ENCODE peak calls at places on chromosomes 1 and 21, in nine cellular contexts. T is transverse colon; H is amygdala; I is NCI-H2081; K is activated gamma-delta T cell; O is BJ; U is stimulated activated CD4-positive, alpha-beta T cell treated with anti-CD3 and anti-CD28 coated beads, Interleukin-4, amount 100 ng/mL, for 48 hours; C is HCT116; A is ELR. M is an unnamed sample.
A peak's percentile ranks its signal among the peaks of the same experiment; 100 is the strongest.

GRCh38 chr1:233440952-233441401 is 113.5 kb downstream of the MAP3K21 start:
- DNase-seq in T (no peak), H (no peak), I (peak; percentile 84), K (no peak), O (no peak), U (no peak), C (peak; percentile 71), A (peak; percentile 65), M (no peak)

GRCh38 chr1:19468397-19468956 is 16.9 kb downstream of the CAPZB start:
- DNase-seq in T (peak; percentile 93), H (no peak), I (no peak), K (peak; percentile 25), O (no peak), U (peak; percentile 55), C (no peak), A (peak; percentile 64), M (no peak)

GRCh38 chr1:111911036-111911435 is 78.4 kb downstream of the KCND3 start:
- DNase-seq in T (no peak), H (no peak), I (no peak), K (no peak), O (no peak), U (no peak), C (no peak), A (no peak), M (no peak)

GRCh38 chr1:87778896-87779295 is 450.2 kb downstream of the LMO4 start:
- DNase-seq in T (no peak), H (no peak), I (no peak), K (no peak), O (no peak), U (no peak), C (no peak), A (no peak), M (no peak)

GRCh38 chr1:165350861-165351260 is 5.7 kb downstream of the LMX1A start:
- DNase-seq in T (no peak), H (no peak), I (no peak), K (no peak), O (no peak), U (no peak), C (no peak), A (no peak), M (no peak)

GRCh38 chr1:39358491-39358890 is 132.9 kb upstream of the BMP8A start:
- DNase-seq in T (no peak), H (no peak), I (no peak), K (no peak), O (no peak), U (no peak), C (no peak), A (no peak), M (no peak)

GRCh38 chr1:186662752-186663151 is 17.5 kb downstream of the PTGS2 start:
- DNase-seq in T (no peak), H (no peak), I (no peak), K (no peak), O (no peak), U (no peak), C (no peak), A (peak; percentile 60), M (no peak)

GRCh38 chr1:15523104-15523921 is 702 bp downstream of the CASP9 start:
- DNase-seq in T (no peak), H (no peak), I (no peak), K (no peak), O (no peak), U (no peak), C (no peak), A (no peak), M (no peak)

GRCh38 chr1:215807218-215807617 is 240.1 kb downstream of the KCTD3 start:
- DNase-seq in T (no peak), H (no peak), I (no peak), K (no peak), O (no peak), U (no peak), C (no peak), A (no peak), M (no peak)

GRCh38 chr1:36248250-36248894 is 24.1 kb downstream of the THRAP3 start:
- DNase-seq in T (peak; percentile 53), H (no peak), I (no peak), K (no peak), O (peak; percentile 72), U (no peak), C (peak; percentile 75), A (peak; percentile 93), M (no peak)

GRCh38 chr1:234533975-234534876 is 55.2 kb upstream of the TARBP1 start:
- DNase-seq in T (peak; percentile 80), H (peak; percentile 71), I (peak; percentile 76), K (no peak), O (peak; percentile 96), U (no peak), C (no peak), A (no peak), M (no peak)

GRCh38 chr1:201468844-201469644 is at the start of gene PHLDA3:
- DNase-seq in T (peak; percentile 81), H (peak; percentile 83), I (peak; percentile 81), K (no peak), O (peak; percentile 70), U (peak; percentile 40), C (no peak), A (peak; percentile 86), M (peak; percentile 77)

GRCh38 chr1:215106067-215106466 is 23.5 kb downstream of the KCNK2 start:
- DNase-seq in T (no peak), H (no peak), I (no peak), K (no peak), O (no peak), U (no peak), C (no peak), A (no peak), M (no peak)

GRCh38 chr21:31347435-31348032 is 3.5 kb upstream of the TIAM1 start:
- DNase-seq in T (no peak), H (no peak), I (peak; percentile 31), K (no peak), O (no peak), U (no peak), C (no peak), A (peak; percentile 39), M (no peak)

GRCh38 chr1:14782741-14783591 is 184.5 kb downstream of the KAZN start:
- DNase-seq in T (no peak), H (no peak), I (no peak), K (no peak), O (no peak), U (no peak), C (no peak), A (no peak), M (no peak)

GRCh38 chr1:168621356-168621755 is 45.0 kb downstream of the XCL1 start:
- DNase-seq in T (no peak), H (no peak), I (no peak), K (no peak), O (no peak), U (no peak), C (no peak), A (no peak), M (no peak)